ENCODE peak calls at places on chromosomes 16 and 17, in six cellular contexts. One of them, this sample, is unnamed.

GRCh38 chr16:67426022-67426421 is 4.9 kb upstream of the HSD11B2 start:
- DNase-seq in stimulated activated CD8-positive, alpha-beta memory T cell treated with anti-CD3 and anti-CD28 coated beads, Interleukin-12 subunit alpha, Interleukin-12 subunit beta, amount 100 ng/mL, for 4 hours: no peak
- DNase-seq in SW480: no peak
- DNase-seq in prostate gland: no peak
- DNase-seq in fibroblast of pulmonary artery: no peak
- DNase-seq in dorsolateral prefrontal cortex: no peak
- DNase-seq in this sample: no peak

GRCh38 chr17:17223736-17224135 is 13.2 kb downstream of the FLCN start:
- DNase-seq in prostate gland: no peak
- DNase-seq in stimulated activated CD8-positive, alpha-beta memory T cell treated with anti-CD3 and anti-CD28 coated beads, Interleukin-12 subunit alpha, Interleukin-12 subunit beta, amount 100 ng/mL, for 4 hours: no peak
- DNase-seq in SW480: no peak
- DNase-seq in fibroblast of pulmonary artery: no peak
- DNase-seq in dorsolateral prefrontal cortex: no peak
- DNase-seq in this sample: no peak

GRCh38 chr16:19517424-19518089 is 4.3 kb downstream of the GDE1 start:
- DNase-seq in prostate gland: no peak
- DNase-seq in fibroblast of pulmonary artery: no peak
- DNase-seq in dorsolateral prefrontal cortex: no peak
- DNase-seq in stimulated activated CD8-positive, alpha-beta memory T cell treated with anti-CD3 and anti-CD28 coated beads, Interleukin-12 subunit alpha, Interleukin-12 subunit beta, amount 100 ng/mL, for 4 hours: no peak
- DNase-seq in SW480: peak
- DNase-seq in this sample: peak

GRCh38 chr16:63921737-63922136 is 1200.1 kb downstream of the CDH11 start:
- DNase-seq in fibroblast of pulmonary artery: no peak
- DNase-seq in prostate gland: no peak
- DNase-seq in stimulated activated CD8-positive, alpha-beta memory T cell treated with anti-CD3 and anti-CD28 coated beads, Interleukin-12 subunit alpha, Interleukin-12 subunit beta, amount 100 ng/mL, for 4 hours: no peak
- DNase-seq in dorsolateral prefrontal cortex: no peak
- DNase-seq in SW480: no peak
- DNase-seq in this sample: no peak

GRCh38 chr17:46917516-46917915 is 5.4 kb upstream of the GOSR2 start:
- DNase-seq in SW480: no peak
- DNase-seq in fibroblast of pulmonary artery: no peak
- DNase-seq in stimulated activated CD8-positive, alpha-beta memory T cell treated with anti-CD3 and anti-CD28 coated beads, Interleukin-12 subunit alpha, Interleukin-12 subunit beta, amount 100 ng/mL, for 4 hours: no peak
- DNase-seq in prostate gland: no peak
- DNase-seq in dorsolateral prefrontal cortex: no peak
- DNase-seq in this sample: no peak

GRCh38 chr17:2336215-2337151 is at the start of gene TSR1:
- DNase-seq in SW480: peak
- DNase-seq in prostate gland: peak
- DNase-seq in dorsolateral prefrontal cortex: peak
- DNase-seq in stimulated activated CD8-positive, alpha-beta memory T cell treated with anti-CD3 and anti-CD28 coated beads, Interleukin-12 subunit alpha, Interleukin-12 subunit beta, amount 100 ng/mL, for 4 hours: peak
- DNase-seq in fibroblast of pulmonary artery: peak
- DNase-seq in this sample: peak

GRCh38 chr17:39767147-39767546 is 29.4 kb downstream of the GRB7 start:
- DNase-seq in stimulated activated CD8-positive, alpha-beta memory T cell treated with anti-CD3 and anti-CD28 coated beads, Interleukin-12 subunit alpha, Interleukin-12 subunit beta, amount 100 ng/mL, for 4 hours: no peak
- DNase-seq in prostate gland: no peak
- DNase-seq in fibroblast of pulmonary artery: no peak
- DNase-seq in dorsolateral prefrontal cortex: no peak
- DNase-seq in SW480: no peak
- DNase-seq in this sample: no peak

GRCh38 chr16:52497067-52497816 is 49.7 kb downstream of the TOX3 start:
- DNase-seq in fibroblast of pulmonary artery: peak
- DNase-seq in SW480: peak
- DNase-seq in dorsolateral prefrontal cortex: no peak
- DNase-seq in prostate gland: no peak
- DNase-seq in stimulated activated CD8-positive, alpha-beta memory T cell treated with anti-CD3 and anti-CD28 coated beads, Interleukin-12 subunit alpha, Interleukin-12 subunit beta, amount 100 ng/mL, for 4 hours: no peak
- DNase-seq in this sample: no peak

GRCh38 chr16:29824589-29825144 is 4.4 kb downstream of the MVP start:
- DNase-seq in SW480: no peak
- DNase-seq in fibroblast of pulmonary artery: peak
- DNase-seq in stimulated activated CD8-positive, alpha-beta memory T cell treated with anti-CD3 and anti-CD28 coated beads, Interleukin-12 subunit alpha, Interleukin-12 subunit beta, amount 100 ng/mL, for 4 hours: no peak
- DNase-seq in dorsolateral prefrontal cortex: no peak
- DNase-seq in prostate gland: no peak
- DNase-seq in this sample: peak

GRCh38 chr16:84922351-84923135 is 88.8 kb downstream of the ZDHHC7 start:
- DNase-seq in prostate gland: no peak
- DNase-seq in SW480: no peak
- DNase-seq in fibroblast of pulmonary artery: peak
- DNase-seq in dorsolateral prefrontal cortex: peak
- DNase-seq in stimulated activated CD8-positive, alpha-beta memory T cell treated with anti-CD3 and anti-CD28 coated beads, Interleukin-12 subunit alpha, Interleukin-12 subunit beta, amount 100 ng/mL, for 4 hours: no peak
- DNase-seq in this sample: no peak

GRCh38 chr16:51453296-51453695 is 302.2 kb upstream of the SALL1 start:
- DNase-seq in SW480: no peak
- DNase-seq in fibroblast of pulmonary artery: no peak
- DNase-seq in prostate gland: no peak
- DNase-seq in stimulated activated CD8-positive, alpha-beta memory T cell treated with anti-CD3 and anti-CD28 coated beads, Interleukin-12 subunit alpha, Interleukin-12 subunit beta, amount 100 ng/mL, for 4 hours: no peak
- DNase-seq in dorsolateral prefrontal cortex: no peak
- DNase-seq in this sample: no peak

GRCh38 chr16:67560827-67561342 is 1.4 kb upstream of the CTCF start:
- DNase-seq in dorsolateral prefrontal cortex: no peak
- DNase-seq in stimulated activated CD8-positive, alpha-beta memory T cell treated with anti-CD3 and anti-CD28 coated beads, Interleukin-12 subunit alpha, Interleukin-12 subunit beta, amount 100 ng/mL, for 4 hours: no peak
- DNase-seq in prostate gland: no peak
- DNase-seq in SW480: no peak
- DNase-seq in fibroblast of pulmonary artery: no peak
- DNase-seq in this sample: no peak

GRCh38 chr16:23025692-23026305 is 123.5 kb downstream of the USP31 start:
- DNase-seq in SW480: no peak
- DNase-seq in fibroblast of pulmonary artery: no peak
- DNase-seq in prostate gland: no peak
- DNase-seq in dorsolateral prefrontal cortex: no peak
- DNase-seq in stimulated activated CD8-positive, alpha-beta memory T cell treated with anti-CD3 and anti-CD28 coated beads, Interleukin-12 subunit alpha, Interleukin-12 subunit beta, amount 100 ng/mL, for 4 hours: no peak
- DNase-seq in this sample: peak

GRCh38 chr17:83103200-83103937 is 24.0 kb downstream of the METRNL start:
- DNase-seq in SW480: peak
- DNase-seq in dorsolateral prefrontal cortex: no peak
- DNase-seq in prostate gland: peak
- DNase-seq in fibroblast of pulmonary artery: peak
- DNase-seq in stimulated activated CD8-positive, alpha-beta memory T cell treated with anti-CD3 and anti-CD28 coated beads, Interleukin-12 subunit alpha, Interleukin-12 subunit beta, amount 100 ng/mL, for 4 hours: no peak
- DNase-seq in this sample: peak